ENCODE peak calls at places on chromosome 20, in six cellular contexts. One of them, this sample, is unnamed. For H3K4me1 and H3K36me3, the result is how much of the 10 kb centered on the place peaks cover.

GRCh38 chr20:35120012-35120701 is 27.0 kb downstream of the EDEM2 start:
- DNase-seq in hepatocyte: no peak
- DNase-seq in Caco-2: no peak
- DNase-seq in SK-N-SH: no peak
- DNase-seq in tibial artery: peak
- DNase-seq in left ventricle myocardium inferior: no peak
- DNase-seq in this sample: no peak

GRCh38 chr20:9160760-9161159 is 91.9 kb downstream of the PLCB4 start:
- DNase-seq in tibial artery: no peak
- DNase-seq in hepatocyte: no peak
- DNase-seq in Caco-2: no peak
- DNase-seq in SK-N-SH: no peak
- DNase-seq in left ventricle myocardium inferior: no peak
- DNase-seq in this sample: no peak

GRCh38 chr20:51966296-51966971 is 164.1 kb upstream of the SALL4 start:
- DNase-seq in SK-N-SH: peak
- DNase-seq in hepatocyte: peak
- DNase-seq in tibial artery: peak
- DNase-seq in Caco-2: peak
- DNase-seq in left ventricle myocardium inferior: no peak
- DNase-seq in this sample: peak

GRCh38 chr20:2337142-2337541 is 41.3 kb downstream of the TGM3 start:
- DNase-seq in tibial artery: no peak
- DNase-seq in hepatocyte: no peak
- DNase-seq in SK-N-SH: no peak
- DNase-seq in Caco-2: no peak
- DNase-seq in left ventricle myocardium inferior: no peak
- DNase-seq in this sample: no peak

GRCh38 chr20:39676857-39677351 is 714.8 kb downstream of the DHX35 start:
- DNase-seq in left ventricle myocardium inferior: no peak
- DNase-seq in hepatocyte: no peak
- DNase-seq in Caco-2: peak
- DNase-seq in tibial artery: no peak
- DNase-seq in SK-N-SH: no peak
- DNase-seq in this sample: no peak

GRCh38 chr20:8670900-8671229 is 398.0 kb upstream of the PLCB4 start:
- DNase-seq in Caco-2: no peak
- DNase-seq in tibial artery: no peak
- DNase-seq in hepatocyte: no peak
- DNase-seq in SK-N-SH: peak
- DNase-seq in left ventricle myocardium inferior: no peak
- DNase-seq in this sample: no peak

GRCh38 chr20:408843-409696 is 971 bp downstream of the RBCK1 start:
- DNase-seq in Caco-2: no peak
- DNase-seq in tibial artery: no peak
- DNase-seq in left ventricle myocardium inferior: no peak
- DNase-seq in hepatocyte: no peak
- DNase-seq in SK-N-SH: no peak
- DNase-seq in this sample: no peak

GRCh38 chr20:57421258-57422220 is 30.3 kb downstream of the RBM38 start:
- DNase-seq in SK-N-SH: no peak
- DNase-seq in left ventricle myocardium inferior: no peak
- DNase-seq in tibial artery: no peak
- DNase-seq in hepatocyte: no peak
- DNase-seq in Caco-2: no peak
- DNase-seq in this sample: no peak

GRCh38 chr20:21505161-21505809 is 8.6 kb downstream of the NKX2-2 start:
- DNase-seq in tibial artery: peak
- DNase-seq in left ventricle myocardium inferior: peak
- DNase-seq in Caco-2: peak
- DNase-seq in hepatocyte: peak
- DNase-seq in SK-N-SH: peak
- DNase-seq in this sample: peak

GRCh38 chr20:62577447-62577846 is 64.9 kb upstream of the SLCO4A1 start:
- DNase-seq in hepatocyte: no peak
- DNase-seq in left ventricle myocardium inferior: no peak
- DNase-seq in tibial artery: no peak
- DNase-seq in Caco-2: no peak
- DNase-seq in SK-N-SH: no peak
- DNase-seq in this sample: no peak

GRCh38 chr20:62210496-62210855 is 9.6 kb downstream of the HRH3 start:
- DNase-seq in SK-N-SH: peak
- DNase-seq in left ventricle myocardium inferior: no peak
- DNase-seq in tibial artery: no peak
- DNase-seq in Caco-2: no peak
- DNase-seq in hepatocyte: no peak
- DNase-seq in this sample: peak

GRCh38 chr20:47929368-47930115 is 144.3 kb upstream of the SULF2 start:
- DNase-seq in tibial artery: peak
- DNase-seq in hepatocyte: no peak
- DNase-seq in SK-N-SH: no peak
- DNase-seq in Caco-2: no peak
- DNase-seq in left ventricle myocardium inferior: no peak
- DNase-seq in this sample: no peak

GRCh38 chr20:51757226-51757625 is 11.0 kb downstream of the ATP9A start:
- DNase-seq in left ventricle myocardium inferior: no peak
- DNase-seq in Caco-2: no peak
- DNase-seq in SK-N-SH: no peak
- DNase-seq in hepatocyte: no peak
- DNase-seq in tibial artery: no peak
- DNase-seq in this sample: no peak

GRCh38 chr20:53413188-53413631 is 180.4 kb downstream of the ZNF217 start:
- DNase-seq in hepatocyte: peak
- DNase-seq in tibial artery: peak
- DNase-seq in Caco-2: peak
- DNase-seq in SK-N-SH: no peak
- DNase-seq in left ventricle myocardium inferior: no peak
- DNase-seq in this sample: peak

GRCh38 chr20:51810155-51811039 is 8.1 kb upstream of the SALL4 start:
- DNase-seq in hepatocyte: no peak
- DNase-seq in SK-N-SH: no peak
- DNase-seq in Caco-2: peak
- DNase-seq in tibial artery: no peak
- DNase-seq in left ventricle myocardium inferior: no peak
- DNase-seq in this sample: no peak

GRCh38 chr20:57391439-57392129 is 388 bp downstream of the RBM38 start:
- DNase-seq in Caco-2: peak
- DNase-seq in left ventricle myocardium inferior: no peak
- DNase-seq in hepatocyte: peak
- DNase-seq in SK-N-SH: peak
- DNase-seq in tibial artery: no peak
- DNase-seq in this sample: no peak

GRCh38 chr20:20010639-20011500 is 6.3 kb upstream of the NAA20 start:
- DNase-seq in SK-N-SH: no peak
- DNase-seq in Caco-2: peak
- DNase-seq in left ventricle myocardium inferior: no peak
- DNase-seq in tibial artery: no peak
- DNase-seq in hepatocyte: peak
- DNase-seq in this sample: no peak

GRCh38 chr20:11912013-11912663 is 5.6 kb upstream of the BTBD3 start:
- DNase-seq in Caco-2: peak
- DNase-seq in SK-N-SH: peak
- DNase-seq in tibial artery: no peak
- DNase-seq in hepatocyte: peak
- DNase-seq in left ventricle myocardium inferior: no peak
- DNase-seq in this sample: no peak

GRCh38 chr20:33909331-33909921 is 84.3 kb upstream of the RALY start:
- DNase-seq in hepatocyte: peak
- DNase-seq in Caco-2: peak
- DNase-seq in left ventricle myocardium inferior: no peak
- DNase-seq in SK-N-SH: no peak
- DNase-seq in tibial artery: no peak
- DNase-seq in this sample: no peak

GRCh38 chr20:45338121-45339030 is 9.8 kb downstream of the SDC4 start:
- DNase-seq in hepatocyte: peak
- DNase-seq in left ventricle myocardium inferior: no peak
- DNase-seq in Caco-2: no peak
- DNase-seq in tibial artery: no peak
- DNase-seq in SK-N-SH: no peak
- DNase-seq in this sample: no peak

GRCh38 chr20:41287327-41287726 is 30.2 kb downstream of the ZHX3 start:
- DNase-seq in hepatocyte: no peak
- DNase-seq in left ventricle myocardium inferior: no peak
- DNase-seq in tibial artery: no peak
- DNase-seq in SK-N-SH: no peak
- DNase-seq in Caco-2: no peak
- DNase-seq in this sample: no peak

GRCh38 chr20:48184229-48184628 is 398.9 kb upstream of the SULF2 start:
- DNase-seq in left ventricle myocardium inferior: no peak
- DNase-seq in Caco-2: no peak
- DNase-seq in hepatocyte: no peak
- DNase-seq in SK-N-SH: no peak
- DNase-seq in tibial artery: no peak
- DNase-seq in this sample: no peak

DNA sequence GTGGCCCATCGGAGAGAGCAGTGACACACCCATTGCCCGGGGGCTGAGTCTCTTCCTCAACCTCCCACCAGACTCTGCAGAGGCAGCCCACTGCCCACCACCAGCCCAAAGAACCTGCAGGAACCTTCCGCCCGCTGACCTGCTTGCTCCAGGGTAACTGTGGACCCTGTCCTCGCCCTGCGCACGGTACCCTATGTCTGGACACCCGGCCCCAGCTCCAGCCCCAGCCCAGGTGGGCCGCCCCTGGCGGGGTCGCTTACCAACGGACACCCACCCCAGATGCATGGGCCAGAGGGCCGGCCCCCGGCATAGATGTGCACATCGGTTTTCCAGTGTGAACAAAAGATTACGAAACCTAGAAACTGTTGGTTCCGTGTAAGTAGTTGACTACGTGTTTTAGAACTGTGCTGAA is 118.2 kb downstream of the JPH2 start:
- DNase-seq in Caco-2: no peak
- DNase-seq in SK-N-SH: no peak
- DNase-seq in hepatocyte: no peak
- DNase-seq in tibial artery: no peak
- DNase-seq in left ventricle myocardium inferior: no peak
- DNase-seq in this sample: no peak
- H3K4me3 ChIP-seq in Caco-2: no peak
- H3K4me3 ChIP-seq in SK-N-SH: no peak
- H3K4me3 ChIP-seq in hepatocyte: no peak
- H3K4me3 ChIP-seq in tibial artery: no peak
- H3K4me3 ChIP-seq in left ventricle myocardium inferior: no peak
- H3K4me3 ChIP-seq in this sample: no peak

DNA sequence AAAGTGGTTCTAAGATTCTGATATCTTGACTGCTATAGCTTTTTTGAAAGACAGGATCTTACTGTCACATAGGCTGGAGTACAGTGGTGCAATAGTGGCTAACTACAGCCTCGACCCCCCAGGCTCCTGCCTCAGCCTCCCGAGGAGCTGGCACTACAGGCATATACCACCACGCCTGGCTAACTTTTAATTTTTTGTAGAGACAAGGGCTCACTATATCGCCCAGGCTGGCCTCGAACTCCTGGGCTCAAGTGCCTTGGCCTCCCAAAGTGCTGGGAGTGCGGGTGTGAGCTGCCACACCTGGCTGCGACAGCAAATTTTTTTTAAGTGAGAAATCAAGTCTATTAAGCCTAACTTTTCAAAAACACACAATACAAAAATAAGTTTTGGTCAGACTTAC is 106.6 kb downstream of the NOL4L start:
- DNase-seq in Caco-2: no peak
- DNase-seq in hepatocyte: peak
- DNase-seq in SK-N-SH: no peak
- DNase-seq in left ventricle myocardium inferior: no peak
- DNase-seq in tibial artery: no peak
- DNase-seq in this sample: no peak
- H3K4me1 ChIP-seq in Caco-2: half or more
- H3K4me1 ChIP-seq in hepatocyte: half or more
- H3K4me1 ChIP-seq in SK-N-SH: under half
- H3K4me1 ChIP-seq in left ventricle myocardium inferior: half or more
- H3K4me1 ChIP-seq in tibial artery: under half
- H3K4me1 ChIP-seq in this sample: half or more

GRCh38 chr20:37352611-37352980 is 6.7 kb downstream of the SRC start:
- DNase-seq in left ventricle myocardium inferior: no peak
- DNase-seq in Caco-2: no peak
- DNase-seq in tibial artery: no peak
- DNase-seq in SK-N-SH: peak
- DNase-seq in hepatocyte: no peak
- DNase-seq in this sample: no peak

GRCh38 chr20:37353285-37353849 is 7.4 kb downstream of the SRC start:
- DNase-seq in hepatocyte: no peak
- DNase-seq in left ventricle myocardium inferior: no peak
- DNase-seq in SK-N-SH: peak
- DNase-seq in Caco-2: no peak
- DNase-seq in tibial artery: no peak
- DNase-seq in this sample: no peak

GRCh38 chr20:37356387-37356786 is 10.4 kb downstream of the SRC start:
- DNase-seq in SK-N-SH: peak
- DNase-seq in tibial artery: peak
- DNase-seq in left ventricle myocardium inferior: peak
- DNase-seq in hepatocyte: no peak
- DNase-seq in Caco-2: no peak
- DNase-seq in this sample: no peak

GRCh38 chr20:37355252-37356180 is 9.6 kb downstream of the SRC start:
- DNase-seq in tibial artery: no peak
- DNase-seq in SK-N-SH: peak
- DNase-seq in hepatocyte: no peak
- DNase-seq in Caco-2: no peak
- DNase-seq in left ventricle myocardium inferior: no peak
- DNase-seq in this sample: no peak

DNA sequence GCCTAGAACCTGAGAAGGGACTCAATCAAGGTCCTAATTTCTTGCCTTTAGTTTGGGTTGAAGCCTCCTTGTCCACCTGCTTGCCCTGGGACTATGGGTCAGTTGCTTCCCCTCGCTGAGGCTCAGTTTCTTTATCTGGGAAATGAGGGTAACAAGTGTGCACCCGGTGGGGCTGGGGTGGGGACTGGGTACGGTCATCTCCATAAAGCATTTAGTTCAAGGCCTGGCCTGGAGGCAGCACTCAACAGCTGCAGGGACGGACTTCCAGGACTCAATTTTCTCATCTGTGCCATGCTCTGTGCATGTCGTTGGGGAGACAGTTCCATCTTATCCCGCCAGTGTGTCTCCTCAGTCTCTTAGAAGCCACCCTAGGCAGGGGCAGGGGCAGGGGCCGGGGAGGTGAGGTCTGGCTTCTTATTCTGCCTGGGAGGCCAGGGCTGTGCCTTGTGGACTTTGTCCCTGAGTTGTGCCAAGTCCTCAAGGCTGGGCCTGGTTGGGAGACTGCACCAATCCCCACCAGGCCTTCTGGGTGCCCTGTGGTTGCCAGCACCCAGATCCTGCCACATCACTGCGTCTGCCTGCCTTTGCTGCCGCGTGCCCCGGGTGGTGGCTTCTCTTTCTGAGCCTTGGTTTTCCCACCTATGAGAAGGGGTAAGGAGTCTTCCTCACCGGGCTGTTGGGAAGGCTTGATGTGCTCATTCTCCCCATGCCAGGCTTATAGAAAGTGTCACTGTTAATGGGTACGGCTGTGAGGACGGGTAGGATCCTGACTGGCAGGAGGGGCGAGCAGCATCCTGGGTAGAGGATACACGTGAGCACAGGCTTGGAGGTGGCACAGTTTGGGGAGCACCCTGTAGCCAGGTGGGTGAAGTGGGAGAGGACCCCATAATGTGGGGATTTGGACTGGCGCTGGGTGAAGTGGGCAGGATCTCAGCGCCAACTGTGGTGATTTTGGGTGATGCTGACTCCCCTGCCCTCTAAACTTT is 8.6 kb downstream of the SRC start:
- DNase-seq in hepatocyte: no peak
- DNase-seq in left ventricle myocardium inferior: no peak
- DNase-seq in tibial artery: no peak
- DNase-seq in Caco-2: no peak
- DNase-seq in SK-N-SH: peak
- DNase-seq in this sample: no peak
- H3K36me3 ChIP-seq in hepatocyte: under half
- H3K36me3 ChIP-seq in left ventricle myocardium inferior: under half
- H3K36me3 ChIP-seq in tibial artery: under half
- H3K36me3 ChIP-seq in Caco-2: under half
- H3K36me3 ChIP-seq in SK-N-SH: under half
- H3K36me3 ChIP-seq in this sample: under half

GRCh38 chr20:43188234-43188653 is 1.5 kb downstream of the PTPRT start:
- DNase-seq in left ventricle myocardium inferior: no peak
- DNase-seq in SK-N-SH: peak
- DNase-seq in Caco-2: no peak
- DNase-seq in tibial artery: no peak
- DNase-seq in hepatocyte: no peak
- DNase-seq in this sample: no peak
- H3K4me3 ChIP-seq in left ventricle myocardium inferior: peak
- H3K4me3 ChIP-seq in SK-N-SH: no peak
- H3K4me3 ChIP-seq in Caco-2: no peak
- H3K4me3 ChIP-seq in tibial artery: peak
- H3K4me3 ChIP-seq in hepatocyte: no peak
- H3K4me3 ChIP-seq in this sample: no peak